ENCODE peak calls at places on chromosome 19, in four cellular contexts. I is H1, G is IMR-90, J is H9. X is an unnamed sample.
A peak's percentile ranks its signal among the peaks of the same experiment; 100 is the strongest.

GRCh38 chr19:44660081-44660480 is 11.2 kb upstream of the CEACAM19 start:
- DNase-seq in I (no peak), G (no peak), J (no peak), X (no peak)

GRCh38 chr19:32450217-32450616 is 44.6 kb downstream of the DPY19L3 start:
- DNase-seq in I (no peak), G (peak; percentile 84), J (no peak), X (no peak)

GRCh38 chr19:38196245-38196837 is 27.7 kb downstream of the DPF1 start:
- DNase-seq in I (no peak), G (no peak), J (no peak), X (no peak)

GRCh38 chr19:3776479-3777040 is 4.5 kb upstream of the RAX2 start:
- DNase-seq in I (no peak), G (no peak), J (no peak), X (no peak)

GRCh38 chr19:3227054-3227626 is 2.7 kb downstream of the CELF5 start:
- DNase-seq in I (no peak), G (no peak), J (no peak), X (no peak)

GRCh38 chr19:32339988-32340874 is 5.2 kb upstream of the ZNF507 start:
- DNase-seq in I (no peak), G (peak; percentile 27), J (peak; percentile 71), X (peak; percentile 68)

GRCh38 chr19:42693760-42694350 is 46.4 kb downstream of the PSG3 start:
- DNase-seq in I (no peak), G (peak; percentile 46), J (no peak), X (peak; percentile 10)

GRCh38 chr19:46495789-46496099 is at the start of gene PNMA8B:
- DNase-seq in I (peak; percentile 78), G (peak; percentile 27), J (peak; percentile 96), X (peak; percentile 95)

GRCh38 chr19:48403606-48404005 is 10.1 kb downstream of the GRIN2D start:
- DNase-seq in I (no peak), G (peak; percentile 71), J (peak; percentile 86), X (peak; percentile 91)

GRCh38 chr19:56823956-56824355 is 16.6 kb downstream of the PEG3 start:
- DNase-seq in I (no peak), G (no peak), J (no peak), X (no peak)

GRCh38 chr19:49468199-49468598 is 5.8 kb upstream of the FLT3LG start:
- DNase-seq in I (no peak), G (no peak), J (peak; percentile 58), X (no peak)
- H3K4ac ChIP-seq in I (no peak overlapping the region), G (no peak overlapping the region), J (no peak overlapping the region), X (no peak overlapping the region)

DNA sequence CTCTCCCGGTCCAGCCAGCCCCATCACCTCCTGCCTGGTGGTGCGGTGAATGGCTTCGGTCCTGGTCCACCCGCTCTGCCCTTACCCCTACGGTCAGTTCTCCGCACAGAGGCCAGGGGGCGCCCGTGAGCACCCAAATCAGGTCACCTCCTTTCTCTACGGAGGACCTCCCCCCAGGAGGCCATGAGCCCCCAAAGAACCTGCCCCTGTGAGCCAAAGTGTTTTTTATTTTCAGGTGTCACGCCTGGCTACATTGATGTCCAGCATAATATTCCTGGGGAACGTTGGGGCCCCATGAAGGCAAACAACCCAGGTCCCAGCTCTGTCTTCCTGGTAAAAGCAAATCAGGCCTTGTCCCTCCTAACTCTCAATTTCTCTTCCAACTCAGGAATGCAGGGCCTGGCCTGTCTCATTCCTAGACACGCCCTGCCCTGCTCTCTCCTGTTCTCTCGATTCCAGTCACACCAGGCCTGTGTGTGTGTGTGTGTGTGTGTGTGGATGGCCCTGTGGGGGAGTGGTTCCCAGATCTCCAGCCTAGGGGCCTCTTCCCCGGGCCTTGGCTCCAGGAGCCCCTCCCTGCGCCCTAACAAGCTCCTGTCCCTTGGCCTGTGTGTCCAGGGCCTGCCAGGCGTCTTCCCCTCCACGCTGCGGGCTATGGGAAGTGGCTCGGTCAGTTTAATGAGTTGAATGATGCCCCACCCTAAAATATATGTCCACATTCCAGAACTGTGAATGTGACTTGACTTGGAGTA is 9.7 kb upstream of the GIPC1 start:
- DNase-seq in I (no peak), G (peak; percentile 76), J (peak; percentile 90), X (peak; percentile 83)
- H3K56ac ChIP-seq in I (no peak overlapping the region), G (peak overlapping the region; percentile 80), J (no peak overlapping the region), X (no peak overlapping the region)

DNA sequence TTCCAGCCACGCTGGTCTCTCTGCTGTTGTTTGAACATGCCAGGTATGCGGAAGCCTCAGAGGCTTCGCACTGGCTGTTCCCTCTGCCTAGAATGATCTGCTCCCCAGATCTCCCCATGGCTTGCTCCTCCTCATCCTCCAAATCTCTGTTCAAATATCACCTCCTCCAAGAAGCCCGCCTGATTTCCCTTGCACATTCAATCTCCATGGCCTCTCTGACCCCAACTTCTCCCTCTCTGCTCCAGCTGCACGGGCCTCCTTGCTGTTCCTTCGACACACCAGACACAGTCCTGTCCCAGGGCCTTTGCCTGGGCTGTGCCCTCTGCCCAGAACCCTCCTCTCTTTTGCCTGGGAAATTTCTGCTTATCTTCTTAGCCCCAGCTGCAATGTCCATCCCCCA is 52.5 kb upstream of the PTPRS start:
- DNase-seq in I (no peak), G (no peak), J (no peak), X (no peak)
- H2BK15ac ChIP-seq in I (no peak overlapping the region), G (no peak overlapping the region), J (no peak overlapping the region), X (no peak overlapping the region)

GRCh38 chr19:36577271-36577996 is 4.3 kb upstream of the ZNF529 start:
- DNase-seq in I (no peak), G (no peak), J (no peak), X (peak; percentile 73)

GRCh38 chr19:36572593-36573019 is 486 bp downstream of the ZNF529 start:
- DNase-seq in I (no peak), G (no peak), J (no peak), X (no peak)

GRCh38 chr19:36573948-36574726 is 1.0 kb upstream of the ZNF529 start:
- DNase-seq in I (no peak), G (peak; percentile 35), J (no peak), X (peak; percentile 14)

GRCh38 chr19:36574762-36575161 is 1.7 kb upstream of the ZNF529 start:
- DNase-seq in I (no peak), G (no peak), J (no peak), X (no peak)

GRCh38 chr19:36573020-36573947 is at the start of gene ZNF529:
- DNase-seq in I (peak; percentile 86), G (peak; percentile 86), J (peak; percentile 96), X (peak; percentile 99)
- H3K4ac ChIP-seq in I (peak within 1 kb of the TSS; percentile 66), G (peak within 1 kb of the TSS; percentile 94), J (no peak within 1 kb of the TSS), X (peak within 1 kb of the TSS; percentile 22)

X was measured in mesendoderm.